ENCODE peak calls at places on chromosomes 2 and 18, in four cellular contexts. F is heart right ventricle, L is neuronal stem cell, G is K562. R is an unnamed sample.

GRCh38 chr2:174145827-174146226 is 102.5 kb downstream of the OLA1 start:
- DNase-seq in L (no peak), G (peak; percentile 39), F (no peak), R (no peak)

GRCh38 chr2:15195723-15196270 is 365.3 kb downstream of the NBAS start:
- DNase-seq in F (no peak), L (no peak), G (no peak), R (no peak)

GRCh38 chr2:219042157-219042556 is 841 bp upstream of the CFAP65 start:
- DNase-seq in F (no peak), G (no peak), L (no peak), R (no peak)

GRCh38 chr18:78722391-78722790 is 257.2 kb upstream of the SALL3 start:
- DNase-seq in G (no peak), L (no peak), F (no peak), R (no peak)

GRCh38 chr2:150133623-150134022 is 353.8 kb downstream of the RND3 start:
- DNase-seq in G (peak; percentile 13), F (no peak), L (no peak), R (no peak)

GRCh38 chr18:69617888-69618287 is 217.2 kb downstream of the DOK6 start:
- DNase-seq in L (no peak), G (no peak), F (no peak), R (no peak)

GRCh38 chr2:120512321-120512710 is 166.4 kb downstream of the INHBB start:
- DNase-seq in F (no peak), L (no peak), G (no peak), R (peak; percentile 32)

GRCh38 chr18:66329716-66330115 is 274.2 kb downstream of the CDH19 start:
- DNase-seq in L (no peak), G (no peak), F (no peak), R (no peak)

GRCh38 chr2:237729681-237730475 is 68.7 kb upstream of the RBM44 start:
- DNase-seq in L (no peak), G (no peak), F (no peak), R (no peak)

GRCh38 chr2:179260224-179260623 is 4.4 kb downstream of the SESTD1 start:
- DNase-seq in L (no peak), G (no peak), F (no peak), R (no peak)

GRCh38 chr2:174344716-174345472 is 10.1 kb downstream of the SP9 start:
- DNase-seq in L (peak; percentile 54), F (no peak), G (no peak), R (no peak)

GRCh38 chr18:28357785-28358401 is 181.0 kb upstream of the CDH2 start:
- DNase-seq in F (no peak), L (no peak), G (no peak), R (no peak)

GRCh38 chr18:361941-362913 is 94.4 kb upstream of the THOC1 start:
- DNase-seq in F (no peak), G (no peak), L (no peak), R (peak; percentile 68)

GRCh38 chr2:191049728-191050639 is 36.0 kb upstream of the STAT1 start:
- DNase-seq in F (no peak), L (peak; percentile 5), G (no peak), R (no peak)

GRCh38 chr2:150296795-150297546 is 190.5 kb downstream of the RND3 start:
- DNase-seq in F (no peak), L (no peak), G (no peak), R (no peak)

GRCh38 chr2:112630268-112630667 is 15.5 kb upstream of the SLC20A1 start:
- DNase-seq in F (no peak), L (no peak), G (no peak), R (no peak)
- H3K4me1 ChIP-seq in F (no peaks in the 10 kb centered on the region), L (peaks cover 16% of the 10 kb centered on the region), G (peaks cover 40% of the 10 kb centered on the region), R (no peaks in the 10 kb centered on the region)

GRCh38 chr18:3055201-3055600 is 42.3 kb upstream of the LPIN2 start:
- DNase-seq in F (no peak), L (no peak), G (no peak), R (no peak)
- H3K4me3 ChIP-seq in F (no peak overlapping the region), L (no peak overlapping the region), G (no peak overlapping the region), R (no peak overlapping the region)

GRCh38 chr2:96205238-96205637 is 3.4 kb downstream of the STARD7 start:
- DNase-seq in F (no peak), L (no peak), G (no peak), R (no peak)
- H3K4me1 ChIP-seq in F (peaks cover 18% of the 10 kb centered on the region), L (peaks cover 18% of the 10 kb centered on the region), G (peaks cover 42% of the 10 kb centered on the region), R (peaks cover 2% of the 10 kb centered on the region)

GRCh38 chr2:235343156-235343774 is 150.6 kb upstream of the AGAP1 start:
- DNase-seq in F (peak; percentile 9), G (no peak), L (no peak), R (no peak)
- H3K4me3 ChIP-seq in F (no peak overlapping the region), G (no peak overlapping the region), L (no peak overlapping the region), R (no peak overlapping the region)

GRCh38 chr2:161165811-161166210 is 5.6 kb downstream of the TANK start:
- DNase-seq in F (no peak), G (no peak), L (no peak), R (no peak)
- H3K4me1 ChIP-seq in F (peaks cover 2% of the 10 kb centered on the region), G (peaks cover 11% of the 10 kb centered on the region), L (peaks cover 4% of the 10 kb centered on the region), R (peaks cover 2% of the 10 kb centered on the region)

GRCh38 chr2:138503652-138504051 is 2.1 kb downstream of the SPOPL start:
- DNase-seq in F (no peak), L (no peak), G (no peak), R (no peak)
- H3K4me3 ChIP-seq in F (peak overlapping the region; percentile 98), L (no peak overlapping the region), G (peak overlapping the region; percentile 67), R (peak overlapping the region; percentile 91)

DNA sequence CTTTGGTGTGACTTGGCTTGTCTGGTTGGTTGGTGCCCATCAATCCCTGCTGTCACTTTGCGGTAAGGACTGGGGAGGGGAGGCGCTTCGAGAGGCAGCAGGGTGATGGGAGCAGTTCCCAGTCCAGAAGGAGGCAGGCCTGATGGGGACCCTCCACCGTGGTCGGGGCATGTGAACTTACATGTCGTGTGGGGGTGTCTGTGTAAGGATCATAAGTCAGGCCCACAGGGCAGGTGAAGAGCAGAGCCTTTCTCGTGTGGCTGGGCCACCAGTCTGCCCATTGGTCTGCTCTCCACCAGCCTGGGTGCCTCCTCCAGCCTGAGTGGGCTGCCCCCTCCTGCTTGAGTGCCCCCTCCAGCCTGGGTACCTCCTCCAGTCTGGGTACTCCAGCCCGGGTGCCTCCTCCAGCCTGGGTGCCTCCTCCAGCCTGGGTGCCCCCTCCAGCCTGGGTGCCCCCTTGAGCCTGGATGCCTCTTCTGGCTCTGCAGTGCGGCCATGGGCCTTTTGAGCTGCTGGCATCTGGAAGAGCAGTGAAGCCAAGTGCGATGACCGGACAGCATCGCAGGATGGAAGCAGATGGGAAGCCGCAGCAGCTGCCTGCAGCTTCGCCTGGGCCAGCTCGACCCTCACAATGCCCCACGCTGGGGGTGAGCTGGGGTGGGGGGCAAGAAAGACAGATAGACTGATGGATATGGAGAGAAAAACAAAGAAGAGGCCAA is 25.0 kb downstream of the ATOH8 start:
- DNase-seq in G (no peak), L (no peak), F (no peak), R (no peak)
- H3K4me1 ChIP-seq in G (no peaks in the 10 kb centered on the region), L (no peaks in the 10 kb centered on the region), F (peaks cover 35% of the 10 kb centered on the region), R (peaks cover 2% of the 10 kb centered on the region)

GRCh38 chr18:22195052-22195451 is 25.7 kb downstream of the GATA6 start:
- DNase-seq in G (no peak), L (no peak), F (no peak), R (no peak)

GRCh38 chr18:22191346-22191710 is 21.9 kb downstream of the GATA6 start:
- DNase-seq in G (no peak), F (no peak), L (no peak), R (no peak)

GRCh38 chr18:22191986-22192385 is 22.6 kb downstream of the GATA6 start:
- DNase-seq in G (no peak), L (no peak), F (no peak), R (no peak)

GRCh38 chr18:22193466-22193865 is 24.1 kb downstream of the GATA6 start:
- DNase-seq in F (no peak), L (no peak), G (no peak), R (no peak)

DNA sequence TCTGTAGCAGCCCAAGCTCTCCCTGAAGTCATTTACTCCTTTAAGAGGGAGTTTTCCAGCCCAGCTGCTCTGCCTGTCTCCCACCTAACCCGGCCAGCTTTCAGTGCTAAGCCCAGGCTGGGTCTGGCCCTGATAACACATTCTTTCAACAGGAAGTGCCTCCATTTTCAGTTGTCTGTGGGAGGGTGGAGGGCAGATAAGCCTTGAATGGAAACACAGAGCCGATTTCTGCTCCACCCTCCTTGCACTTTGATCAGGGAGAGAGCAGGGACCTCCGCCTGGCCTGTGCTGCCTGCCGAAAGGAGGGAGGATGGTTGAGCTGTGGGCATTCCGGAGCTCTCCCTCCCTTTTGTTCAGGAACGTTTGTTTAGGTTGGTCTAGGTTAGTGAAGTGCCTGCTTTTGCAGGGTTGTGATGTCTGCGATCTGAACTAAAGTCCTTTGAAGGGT is 24.8 kb downstream of the GATA6 start:
- DNase-seq in F (no peak), L (no peak), G (peak; percentile 93), R (no peak)
- H3K4me3 ChIP-seq in F (no peak overlapping the region), L (no peak overlapping the region), G (no peak overlapping the region), R (no peak overlapping the region)

GRCh38 chr2:47036489-47036769 is 118.7 kb downstream of the STPG4 start:
- DNase-seq in G (no peak), F (no peak), L (no peak), R (no peak)
- H3K4me1 ChIP-seq in G (peaks cover 9% of the 10 kb centered on the region), F (peaks cover 54% of the 10 kb centered on the region), L (peaks cover 38% of the 10 kb centered on the region), R (peaks cover 5% of the 10 kb centered on the region)

R was measured in aorta.